ENCODE peak calls at places on chromosomes 11 and 22, in six cellular contexts. One of them, this sample, is unnamed.

GRCh38 chr11:36015806-36016205 is 71.9 kb downstream of the LDLRAD3 start:
- DNase-seq in psoas muscle: peak
- DNase-seq in HCT116: no peak
- DNase-seq in tibial artery: peak
- DNase-seq in MG63: no peak
- DNase-seq in brain microvascular endothelial cell: no peak
- DNase-seq in this sample: peak

GRCh38 chr11:10019906-10020682 is 273.9 kb downstream of the SBF2 start:
- DNase-seq in psoas muscle: no peak
- DNase-seq in HCT116: no peak
- DNase-seq in tibial artery: peak
- DNase-seq in MG63: no peak
- DNase-seq in brain microvascular endothelial cell: no peak
- DNase-seq in this sample: peak

GRCh38 chr22:17968126-17968525 is 56.2 kb downstream of the MICAL3 start:
- DNase-seq in psoas muscle: no peak
- DNase-seq in HCT116: no peak
- DNase-seq in tibial artery: no peak
- DNase-seq in MG63: no peak
- DNase-seq in brain microvascular endothelial cell: no peak
- DNase-seq in this sample: peak

GRCh38 chr11:126417463-126417862 is 62.0 kb downstream of the ST3GAL4 start:
- DNase-seq in psoas muscle: no peak
- DNase-seq in HCT116: no peak
- DNase-seq in tibial artery: no peak
- DNase-seq in MG63: no peak
- DNase-seq in brain microvascular endothelial cell: no peak
- DNase-seq in this sample: no peak

GRCh38 chr11:26963764-26964163 is 30.1 kb upstream of the FIBIN start:
- DNase-seq in psoas muscle: no peak
- DNase-seq in HCT116: no peak
- DNase-seq in tibial artery: no peak
- DNase-seq in MG63: no peak
- DNase-seq in brain microvascular endothelial cell: no peak
- DNase-seq in this sample: no peak

GRCh38 chr11:1226226-1226961 is 3.5 kb downstream of the MUC5B start:
- DNase-seq in psoas muscle: peak
- DNase-seq in HCT116: no peak
- DNase-seq in tibial artery: no peak
- DNase-seq in MG63: peak
- DNase-seq in brain microvascular endothelial cell: no peak
- DNase-seq in this sample: no peak

GRCh38 chr11:118896921-118897591 is 13.4 kb downstream of the CXCR5 start:
- DNase-seq in psoas muscle: no peak
- DNase-seq in HCT116: no peak
- DNase-seq in tibial artery: no peak
- DNase-seq in MG63: no peak
- DNase-seq in brain microvascular endothelial cell: no peak
- DNase-seq in this sample: no peak

GRCh38 chr11:67429038-67429668 is 859 bp downstream of the RPS6KB2 start:
- DNase-seq in psoas muscle: no peak
- DNase-seq in HCT116: no peak
- DNase-seq in tibial artery: no peak
- DNase-seq in MG63: no peak
- DNase-seq in brain microvascular endothelial cell: no peak
- DNase-seq in this sample: no peak

GRCh38 chr22:33535937-33536875 is 384.1 kb downstream of the LARGE1 start:
- DNase-seq in psoas muscle: no peak
- DNase-seq in HCT116: no peak
- DNase-seq in tibial artery: no peak
- DNase-seq in MG63: no peak
- DNase-seq in brain microvascular endothelial cell: no peak
- DNase-seq in this sample: no peak

GRCh38 chr11:32448232-32448631 is 12.9 kb upstream of the WT1 start:
- DNase-seq in psoas muscle: no peak
- DNase-seq in HCT116: peak
- DNase-seq in tibial artery: no peak
- DNase-seq in MG63: no peak
- DNase-seq in brain microvascular endothelial cell: no peak
- DNase-seq in this sample: no peak
- H3K4me3 ChIP-seq in psoas muscle: no peak
- H3K4me3 ChIP-seq in HCT116: no peak
- H3K4me3 ChIP-seq in tibial artery: no peak
- H3K4me3 ChIP-seq in MG63: no peak
- H3K4me3 ChIP-seq in brain microvascular endothelial cell: no peak
- H3K4me3 ChIP-seq in this sample: no peak

GRCh38 chr11:2468363-2469240 is 23.8 kb downstream of the KCNQ1 start:
- DNase-seq in psoas muscle: no peak
- DNase-seq in HCT116: no peak
- DNase-seq in tibial artery: no peak
- DNase-seq in MG63: no peak
- DNase-seq in brain microvascular endothelial cell: no peak
- DNase-seq in this sample: no peak
- H3K4me3 ChIP-seq in psoas muscle: no peak
- H3K4me3 ChIP-seq in HCT116: no peak
- H3K4me3 ChIP-seq in tibial artery: no peak
- H3K4me3 ChIP-seq in MG63: no peak
- H3K4me3 ChIP-seq in brain microvascular endothelial cell: no peak
- H3K4me3 ChIP-seq in this sample: no peak

GRCh38 chr11:63917685-63918523 is 940 bp upstream of the RCOR2 start:
- DNase-seq in psoas muscle: peak
- DNase-seq in HCT116: peak
- DNase-seq in tibial artery: peak
- DNase-seq in MG63: no peak
- DNase-seq in brain microvascular endothelial cell: no peak
- DNase-seq in this sample: peak
- H3K4me3 ChIP-seq in psoas muscle: peak
- H3K4me3 ChIP-seq in HCT116: peak
- H3K4me3 ChIP-seq in tibial artery: peak
- H3K4me3 ChIP-seq in MG63: no peak
- H3K4me3 ChIP-seq in brain microvascular endothelial cell: peak
- H3K4me3 ChIP-seq in this sample: no peak

DNA sequence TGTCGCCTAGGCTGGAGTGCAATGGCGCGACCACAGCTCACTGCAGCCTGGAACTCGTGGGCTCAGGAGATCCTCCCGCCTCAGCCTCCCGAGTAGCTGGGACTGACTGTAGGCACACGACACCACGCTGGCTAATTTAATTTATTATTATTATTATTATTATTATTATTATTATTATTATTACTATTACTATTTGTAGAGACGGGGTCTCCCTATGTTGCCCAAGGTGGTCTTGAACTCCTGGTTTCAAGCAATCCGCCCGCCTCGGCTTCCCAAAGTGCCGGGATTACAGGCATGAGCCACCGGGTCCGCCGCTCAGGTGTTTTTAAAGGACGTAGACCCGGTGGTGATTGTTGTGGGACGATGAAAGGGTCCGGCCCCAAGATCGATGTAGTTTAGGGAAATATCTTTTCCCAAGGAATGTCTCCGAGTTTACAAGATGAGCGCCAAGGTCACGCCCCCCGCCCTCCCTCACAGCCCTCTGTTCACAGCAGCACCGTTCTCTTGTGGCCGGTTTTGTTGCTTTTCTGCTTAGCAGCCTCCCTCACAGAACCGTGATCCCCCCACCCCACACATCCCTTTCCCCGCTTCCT is 728 bp upstream of the POGLUT3 start:
- DNase-seq in psoas muscle: no peak
- DNase-seq in HCT116: no peak
- DNase-seq in tibial artery: no peak
- DNase-seq in MG63: no peak
- DNase-seq in brain microvascular endothelial cell: no peak
- DNase-seq in this sample: no peak
- H3K4me3 ChIP-seq in psoas muscle: peak
- H3K4me3 ChIP-seq in HCT116: peak
- H3K4me3 ChIP-seq in tibial artery: peak
- H3K4me3 ChIP-seq in MG63: peak
- H3K4me3 ChIP-seq in brain microvascular endothelial cell: peak
- H3K4me3 ChIP-seq in this sample: peak

GRCh38 chr11:7622731-7623130 is 50.6 kb downstream of the CYB5R2 start:
- DNase-seq in psoas muscle: no peak
- DNase-seq in HCT116: no peak
- DNase-seq in tibial artery: no peak
- DNase-seq in MG63: no peak
- DNase-seq in brain microvascular endothelial cell: no peak
- DNase-seq in this sample: no peak
- H3K4me3 ChIP-seq in psoas muscle: no peak
- H3K4me3 ChIP-seq in HCT116: no peak
- H3K4me3 ChIP-seq in tibial artery: no peak
- H3K4me3 ChIP-seq in MG63: no peak
- H3K4me3 ChIP-seq in brain microvascular endothelial cell: no peak
- H3K4me3 ChIP-seq in this sample: no peak